ENCODE peak calls at places on chromosomes 5 and 9, in five cellular contexts. One of them, this sample, is unnamed.
A peak's percentile ranks its signal among the peaks of the same experiment; 100 is the strongest.

GRCh38 chr9:105415344-105415980 is 32.4 kb upstream of the FSD1L start:
- DNase-seq in frontal cortex: peak; percentile 52
- DNase-seq in activated CD4-positive, alpha-beta T cell treated with anti-CD3 and anti-CD28 coated beads, Interleukin-2, amount 50 U/mL, for 1 hour: peak; percentile 52
- DNase-seq in AG09319: no peak
- DNase-seq in heart right ventricle: peak; percentile 45
- DNase-seq in this sample: no peak

GRCh38 chr5:180803181-180804128 is 849 bp upstream of the MGAT1 start:
- DNase-seq in frontal cortex: no peak
- DNase-seq in activated CD4-positive, alpha-beta T cell treated with anti-CD3 and anti-CD28 coated beads, Interleukin-2, amount 50 U/mL, for 1 hour: peak; percentile 74
- DNase-seq in AG09319: no peak
- DNase-seq in heart right ventricle: peak; percentile 71
- DNase-seq in this sample: no peak

GRCh38 chr9:89744730-89745129 is 139.9 kb downstream of the GADD45G start:
- DNase-seq in frontal cortex: no peak
- DNase-seq in activated CD4-positive, alpha-beta T cell treated with anti-CD3 and anti-CD28 coated beads, Interleukin-2, amount 50 U/mL, for 1 hour: no peak
- DNase-seq in AG09319: no peak
- DNase-seq in heart right ventricle: no peak
- DNase-seq in this sample: no peak

GRCh38 chr5:151772029-151772867 is 494 bp downstream of the G3BP1 start:
- DNase-seq in frontal cortex: peak; percentile 16
- DNase-seq in activated CD4-positive, alpha-beta T cell treated with anti-CD3 and anti-CD28 coated beads, Interleukin-2, amount 50 U/mL, for 1 hour: peak; percentile 34
- DNase-seq in AG09319: no peak
- DNase-seq in heart right ventricle: peak; percentile 37
- DNase-seq in this sample: no peak

GRCh38 chr5:167104351-167104750 is 1187.1 kb upstream of the WWC1 start:
- DNase-seq in frontal cortex: no peak
- DNase-seq in activated CD4-positive, alpha-beta T cell treated with anti-CD3 and anti-CD28 coated beads, Interleukin-2, amount 50 U/mL, for 1 hour: no peak
- DNase-seq in AG09319: no peak
- DNase-seq in heart right ventricle: no peak
- DNase-seq in this sample: no peak

GRCh38 chr5:68502531-68502930 is 287.0 kb downstream of the PIK3R1 start:
- DNase-seq in frontal cortex: no peak
- DNase-seq in activated CD4-positive, alpha-beta T cell treated with anti-CD3 and anti-CD28 coated beads, Interleukin-2, amount 50 U/mL, for 1 hour: no peak
- DNase-seq in AG09319: no peak
- DNase-seq in heart right ventricle: no peak
- DNase-seq in this sample: no peak

GRCh38 chr9:100064872-100065581 is 33.8 kb downstream of the ERP44 start:
- DNase-seq in frontal cortex: no peak
- DNase-seq in activated CD4-positive, alpha-beta T cell treated with anti-CD3 and anti-CD28 coated beads, Interleukin-2, amount 50 U/mL, for 1 hour: no peak
- DNase-seq in AG09319: peak; percentile 16
- DNase-seq in heart right ventricle: no peak
- DNase-seq in this sample: no peak

GRCh38 chr5:125412051-125412560 is 665.7 kb upstream of the ZNF608 start:
- DNase-seq in frontal cortex: no peak
- DNase-seq in activated CD4-positive, alpha-beta T cell treated with anti-CD3 and anti-CD28 coated beads, Interleukin-2, amount 50 U/mL, for 1 hour: no peak
- DNase-seq in AG09319: no peak
- DNase-seq in heart right ventricle: no peak
- DNase-seq in this sample: no peak

GRCh38 chr9:96344458-96345180 is 38.9 kb downstream of the SLC35D2 start:
- DNase-seq in frontal cortex: peak; percentile 63
- DNase-seq in activated CD4-positive, alpha-beta T cell treated with anti-CD3 and anti-CD28 coated beads, Interleukin-2, amount 50 U/mL, for 1 hour: no peak
- DNase-seq in AG09319: peak; percentile 90
- DNase-seq in heart right ventricle: peak; percentile 59
- DNase-seq in this sample: no peak

GRCh38 chr9:116087751-116088194 is 65.8 kb upstream of the PAPPA start:
- DNase-seq in frontal cortex: no peak
- DNase-seq in activated CD4-positive, alpha-beta T cell treated with anti-CD3 and anti-CD28 coated beads, Interleukin-2, amount 50 U/mL, for 1 hour: no peak
- DNase-seq in AG09319: no peak
- DNase-seq in heart right ventricle: no peak
- DNase-seq in this sample: no peak

GRCh38 chr9:130437011-130437784 is 7.6 kb upstream of the ASS1 start:
- DNase-seq in frontal cortex: no peak
- DNase-seq in activated CD4-positive, alpha-beta T cell treated with anti-CD3 and anti-CD28 coated beads, Interleukin-2, amount 50 U/mL, for 1 hour: no peak
- DNase-seq in AG09319: no peak
- DNase-seq in heart right ventricle: no peak
- DNase-seq in this sample: no peak

GRCh38 chr5:60883229-60883628 is 39.2 kb upstream of the ELOVL7 start:
- DNase-seq in frontal cortex: peak; percentile 25
- DNase-seq in activated CD4-positive, alpha-beta T cell treated with anti-CD3 and anti-CD28 coated beads, Interleukin-2, amount 50 U/mL, for 1 hour: no peak
- DNase-seq in AG09319: no peak
- DNase-seq in heart right ventricle: no peak
- DNase-seq in this sample: no peak

GRCh38 chr9:133687856-133688761 is 50.0 kb downstream of the SARDH start:
- DNase-seq in frontal cortex: no peak
- DNase-seq in activated CD4-positive, alpha-beta T cell treated with anti-CD3 and anti-CD28 coated beads, Interleukin-2, amount 50 U/mL, for 1 hour: no peak
- DNase-seq in AG09319: no peak
- DNase-seq in heart right ventricle: no peak
- DNase-seq in this sample: no peak

GRCh38 chr9:70049672-70050271 is 6.1 kb downstream of the MAMDC2 start:
- DNase-seq in frontal cortex: no peak
- DNase-seq in activated CD4-positive, alpha-beta T cell treated with anti-CD3 and anti-CD28 coated beads, Interleukin-2, amount 50 U/mL, for 1 hour: no peak
- DNase-seq in AG09319: peak; percentile 52
- DNase-seq in heart right ventricle: peak; percentile 78
- DNase-seq in this sample: peak; percentile 59

GRCh38 chr5:171648279-171648774 is 137.3 kb upstream of the SMIM23 start:
- DNase-seq in frontal cortex: no peak
- DNase-seq in activated CD4-positive, alpha-beta T cell treated with anti-CD3 and anti-CD28 coated beads, Interleukin-2, amount 50 U/mL, for 1 hour: no peak
- DNase-seq in AG09319: no peak
- DNase-seq in heart right ventricle: no peak
- DNase-seq in this sample: no peak

GRCh38 chr5:160434022-160434531 is 12.4 kb downstream of the PTTG1 start:
- DNase-seq in frontal cortex: no peak
- DNase-seq in activated CD4-positive, alpha-beta T cell treated with anti-CD3 and anti-CD28 coated beads, Interleukin-2, amount 50 U/mL, for 1 hour: no peak
- DNase-seq in AG09319: no peak
- DNase-seq in heart right ventricle: no peak
- DNase-seq in this sample: no peak

GRCh38 chr5:81167544-81167943 is 65.6 kb upstream of the CKMT2 start:
- DNase-seq in frontal cortex: no peak
- DNase-seq in activated CD4-positive, alpha-beta T cell treated with anti-CD3 and anti-CD28 coated beads, Interleukin-2, amount 50 U/mL, for 1 hour: no peak
- DNase-seq in AG09319: no peak
- DNase-seq in heart right ventricle: no peak
- DNase-seq in this sample: no peak

GRCh38 chr5:579746-580366 is 32.3 kb upstream of the CEP72 start:
- DNase-seq in frontal cortex: no peak
- DNase-seq in activated CD4-positive, alpha-beta T cell treated with anti-CD3 and anti-CD28 coated beads, Interleukin-2, amount 50 U/mL, for 1 hour: no peak
- DNase-seq in AG09319: no peak
- DNase-seq in heart right ventricle: no peak
- DNase-seq in this sample: no peak

GRCh38 chr9:36839131-36839885 is 194.8 kb downstream of the PAX5 start:
- DNase-seq in frontal cortex: no peak
- DNase-seq in activated CD4-positive, alpha-beta T cell treated with anti-CD3 and anti-CD28 coated beads, Interleukin-2, amount 50 U/mL, for 1 hour: no peak
- DNase-seq in AG09319: no peak
- DNase-seq in heart right ventricle: no peak
- DNase-seq in this sample: no peak